ENCODE peak calls at places on chromosome 7, in seven cellular contexts. T is epithelial cell of esophagus, G is left lung, R is Kasumi-1, I is islet precursor cell, M is NCI-H1105, S is Right ventricle myocardium inferior. F is an unnamed sample.

GRCh38 chr7:25894902-25895791 is 256.9 kb upstream of the NFE2L3 start:
- DNase-seq in T (peak), G (peak), R (peak), I (peak), M (peak), S (peak), F (peak)

GRCh38 chr7:152366662-152367061 is 69.1 kb downstream of the KMT2C start:
- DNase-seq in T (no peak), G (no peak), R (no peak), I (no peak), M (no peak), S (peak), F (no peak)

GRCh38 chr7:24378871-24379608 is 95.0 kb downstream of the NPY start:
- DNase-seq in T (peak), G (peak), R (no peak), I (no peak), M (no peak), S (no peak), F (no peak)

GRCh38 chr7:16646427-16647081 is 573 bp downstream of the BZW2 start:
- DNase-seq in T (peak), G (peak), R (peak), I (no peak), M (no peak), S (no peak), F (no peak)

GRCh38 chr7:150413640-150414081 is 34.5 kb downstream of the ZNF775 start:
- DNase-seq in T (no peak), G (peak), R (no peak), I (peak), M (no peak), S (peak), F (no peak)

GRCh38 chr7:108684629-108685028 is 115.0 kb downstream of the DNAJB9 start:
- DNase-seq in T (no peak), G (no peak), R (no peak), I (no peak), M (no peak), S (no peak), F (no peak)

GRCh38 chr7:152000191-152000590 is 25.3 kb upstream of the GALNT11 start:
- DNase-seq in T (no peak), G (no peak), R (no peak), I (no peak), M (no peak), S (no peak), F (no peak)

GRCh38 chr7:47381132-47381495 is 200.8 kb downstream of the TNS3 start:
- DNase-seq in T (no peak), G (no peak), R (no peak), I (no peak), M (no peak), S (no peak), F (no peak)

GRCh38 chr7:149783386-149784250 is 10.2 kb upstream of the ZNF467 start:
- DNase-seq in T (no peak), G (no peak), R (no peak), I (no peak), M (no peak), S (peak), F (no peak)

GRCh38 chr7:129271500-129272355 is 46.9 kb downstream of the AHCYL2 start:
- DNase-seq in T (peak), G (no peak), R (peak), I (peak), M (peak), S (no peak), F (peak)

GRCh38 chr7:138726288-138726687 is 25.1 kb upstream of the SVOPL start:
- DNase-seq in T (no peak), G (no peak), R (no peak), I (no peak), M (no peak), S (no peak), F (no peak)

GRCh38 chr7:148540041-148540738 is 50.4 kb upstream of the C7orf33 start:
- DNase-seq in T (peak), G (no peak), R (no peak), I (peak), M (no peak), S (no peak), F (no peak)

GRCh38 chr7:80829527-80829926 is 89.3 kb downstream of the SEMA3C start:
- DNase-seq in T (peak), G (no peak), R (no peak), I (no peak), M (no peak), S (no peak), F (no peak)

GRCh38 chr7:31875424-31875823 is 188.4 kb downstream of the PPP1R17 start:
- DNase-seq in T (peak), G (no peak), R (peak), I (no peak), M (no peak), S (no peak), F (no peak)

GRCh38 chr7:121755818-121756501 is 117.0 kb upstream of the PTPRZ1 start:
- DNase-seq in T (no peak), G (peak), R (no peak), I (no peak), M (peak), S (no peak), F (no peak)

GRCh38 chr7:44964384-44964830 is 14.4 kb downstream of the MYO1G start:
- DNase-seq in T (peak), G (no peak), R (peak), I (peak), M (no peak), S (no peak), F (no peak)

GRCh38 chr7:137943132-137943551 is 58.7 kb downstream of the CREB3L2 start:
- DNase-seq in T (no peak), G (no peak), R (no peak), I (no peak), M (no peak), S (no peak), F (no peak)

GRCh38 chr7:35993113-35993512 is 159.9 kb upstream of the EEPD1 start:
- DNase-seq in T (peak), G (no peak), R (no peak), I (no peak), M (no peak), S (no peak), F (no peak)

GRCh38 chr7:154424370-154424769 is 372.2 kb downstream of the DPP6 start:
- DNase-seq in T (no peak), G (no peak), R (no peak), I (no peak), M (peak), S (no peak), F (no peak)

GRCh38 chr7:17782216-17782549 is 158.1 kb downstream of the SNX13 start:
- DNase-seq in T (no peak), G (no peak), R (no peak), I (no peak), M (no peak), S (no peak), F (no peak)

GRCh38 chr7:30727061-30727945 is 24.6 kb upstream of the INMT start:
- DNase-seq in T (no peak), G (no peak), R (peak), I (peak), M (no peak), S (no peak), F (no peak)

GRCh38 chr7:33773053-33773452 is 132.3 kb upstream of the BMPER start:
- DNase-seq in T (peak), G (no peak), R (no peak), I (no peak), M (no peak), S (no peak), F (no peak)

GRCh38 chr7:134920026-134920758 is 66.1 kb upstream of the AGBL3 start:
- DNase-seq in T (peak), G (no peak), R (no peak), I (no peak), M (no peak), S (no peak), F (no peak)

GRCh38 chr7:13032524-13032923 is 345.1 kb downstream of the ARL4A start:
- DNase-seq in T (no peak), G (no peak), R (no peak), I (no peak), M (peak), S (no peak), F (no peak)

GRCh38 chr7:91162415-91162814 is 101.8 kb upstream of the FZD1 start:
- DNase-seq in T (no peak), G (no peak), R (peak), I (no peak), M (no peak), S (no peak), F (no peak)

GRCh38 chr7:131219277-131220041 is 108.2 kb upstream of the MKLN1 start:
- DNase-seq in T (no peak), G (peak), R (peak), I (no peak), M (no peak), S (peak), F (peak)

GRCh38 chr7:36396150-36396549 is 6.5 kb downstream of the ANLN start:
- DNase-seq in T (no peak), G (no peak), R (no peak), I (no peak), M (no peak), S (no peak), F (no peak)

GRCh38 chr7:120055300-120055699 is 217.7 kb upstream of the KCND2 start:
- DNase-seq in T (peak), G (no peak), R (peak), I (peak), M (no peak), S (no peak), F (no peak)

GRCh38 chr7:36278069-36278766 is 111.4 kb upstream of the ANLN start:
- DNase-seq in T (no peak), G (no peak), R (no peak), I (no peak), M (no peak), S (no peak), F (no peak)

GRCh38 chr7:156163747-156164146 is 351.5 kb upstream of the SHH start:
- DNase-seq in T (no peak), G (no peak), R (no peak), I (no peak), M (no peak), S (no peak), F (no peak)

GRCh38 chr7:156589808-156590207 is 50.8 kb upstream of the RNF32 start:
- DNase-seq in T (no peak), G (no peak), R (no peak), I (no peak), M (no peak), S (no peak), F (no peak)

GRCh38 chr7:116912269-116912909 is 40.9 kb upstream of the ST7 start:
- DNase-seq in T (no peak), G (no peak), R (no peak), I (no peak), M (no peak), S (no peak), F (no peak)